ENCODE peak calls at places on chromosomes 4 and X, in ten cellular contexts. N is stimulated activated CD4-positive, alpha-beta T cell treated with anti-CD3 and anti-CD28 coated beads, Interleukin-1b, Interleukin-23, amount 100 ng/mL, for 24 hours; D is Right ventricle myocardium superior; J is CD14-positive monocyte; F is HFF-Myc; C is activated T-helper 1 cell treated with anti-CD3 and anti-CD28 coated beads, Interleukin-2, amount 50 U/mL, for 16 hours; R is H7; S is HT-29; Q is GM12891; O is brain microvascular endothelial cell. X is an unnamed sample.

GRCh38 chrX:136528645-136529315 is 3.2 kb upstream of the VGLL1 start:
- DNase-seq in N (no peak), D (no peak), J (no peak), F (no peak), C (no peak), R (peak; percentile 26), S (peak; percentile 33), Q (no peak), O (no peak), X (no peak)

GRCh38 chr4:16667464-16667863 is 231.0 kb downstream of the LDB2 start:
- DNase-seq in N (no peak), D (no peak), J (no peak), F (peak; percentile 95), C (no peak), R (no peak), S (no peak), Q (no peak), O (peak; percentile 86), X (no peak)

GRCh38 chr4:180086480-180087170 is 2156.6 kb upstream of the TENM3 start:
- DNase-seq in N (no peak), D (no peak), J (no peak), F (no peak), C (no peak), R (no peak), S (no peak), Q (no peak), O (no peak), X (no peak)

GRCh38 chr4:61200991-61201526 is 933 bp downstream of the ADGRL3 start:
- DNase-seq in N (no peak), D (peak; percentile 46), J (no peak), F (no peak), C (no peak), R (peak; percentile 61), S (no peak), Q (peak; percentile 1), O (peak; percentile 45), X (no peak)

GRCh38 chrX:106874075-106874474 is 29.1 kb downstream of the RIPPLY1 start:
- DNase-seq in N (no peak), D (no peak), J (no peak), F (peak; percentile 2), C (no peak), R (no peak), S (peak; percentile 71), Q (no peak), O (no peak), X (no peak)

GRCh38 chr4:44629280-44629866 is 22.1 kb downstream of the YIPF7 start:
- DNase-seq in N (no peak), D (no peak), J (no peak), F (peak; percentile 43), C (no peak), R (peak; percentile 30), S (peak; percentile 80), Q (peak; percentile 16), O (peak; percentile 58), X (no peak)

GRCh38 chr4:6183740-6184139 is 16.6 kb downstream of the JAKMIP1 start:
- DNase-seq in N (no peak), D (no peak), J (no peak), F (no peak), C (no peak), R (no peak), S (no peak), Q (no peak), O (no peak), X (no peak)

GRCh38 chr4:107036602-107037151 is 564 bp upstream of the DKK2 start:
- DNase-seq in N (no peak), D (no peak), J (no peak), F (no peak), C (no peak), R (peak; percentile 19), S (no peak), Q (no peak), O (no peak), X (no peak)

GRCh38 chr4:130233377-130234047 is 1137.6 kb downstream of the C4orf33 start:
- DNase-seq in N (no peak), D (no peak), J (no peak), F (no peak), C (no peak), R (no peak), S (no peak), Q (peak; percentile 0), O (no peak), X (no peak)

GRCh38 chr4:74044676-74045075 is 6.2 kb upstream of the CXCL3 start:
- DNase-seq in N (no peak), D (no peak), J (no peak), F (no peak), C (no peak), R (no peak), S (no peak), Q (no peak), O (peak; percentile 15), X (no peak)

GRCh38 chrX:54933150-54933826 is 12.7 kb downstream of the TRO start:
- DNase-seq in N (no peak), D (no peak), J (no peak), F (no peak), C (no peak), R (no peak), S (no peak), Q (no peak), O (no peak), X (no peak)

GRCh38 chrX:24231169-24231568 is 81.6 kb downstream of the ZFX start:
- DNase-seq in N (no peak), D (no peak), J (no peak), F (peak; percentile 33), C (no peak), R (no peak), S (no peak), Q (no peak), O (peak; percentile 94), X (no peak)

GRCh38 chr4:119646347-119647071 is 17.9 kb upstream of the PDE5A start:
- DNase-seq in N (no peak), D (no peak), J (no peak), F (peak; percentile 89), C (no peak), R (no peak), S (no peak), Q (no peak), O (no peak), X (no peak)

GRCh38 chr4:102868153-102868781 is 525 bp upstream of the CISD2 start:
- DNase-seq in N (peak; percentile 3), D (peak; percentile 43), J (no peak), F (no peak), C (no peak), R (no peak), S (no peak), Q (no peak), O (no peak), X (peak; percentile 27)

GRCh38 chr4:59553063-59553738 is 1646.9 kb upstream of the ADGRL3 start:
- DNase-seq in N (no peak), D (no peak), J (no peak), F (no peak), C (no peak), R (no peak), S (peak; percentile 12), Q (no peak), O (peak; percentile 74), X (no peak)

GRCh38 chr4:137861682-137862081 is 329.4 kb upstream of the PCDH18 start:
- DNase-seq in N (no peak), D (no peak), J (no peak), F (peak; percentile 4), C (no peak), R (no peak), S (no peak), Q (no peak), O (no peak), X (no peak)

GRCh38 chr4:20809796-20810195 is 109.5 kb downstream of the PACRGL start:
- DNase-seq in N (no peak), D (no peak), J (no peak), F (no peak), C (no peak), R (peak; percentile 4), S (no peak), Q (no peak), O (no peak), X (no peak)

GRCh38 chr4:1825326-1825725 is 30.6 kb downstream of the LETM1 start:
- DNase-seq in N (no peak), D (no peak), J (no peak), F (no peak), C (no peak), R (no peak), S (no peak), Q (no peak), O (no peak), X (no peak)

GRCh38 chr4:16083217-16084191 is at the start of gene PROM1:
- DNase-seq in N (no peak), D (no peak), J (no peak), F (no peak), C (no peak), R (peak; percentile 81), S (peak; percentile 81), Q (no peak), O (no peak), X (no peak)

GRCh38 chrX:103475381-103475780 is 43.9 kb downstream of the RAB40A start:
- DNase-seq in N (no peak), D (no peak), J (no peak), F (no peak), C (no peak), R (no peak), S (no peak), Q (no peak), O (no peak), X (no peak)

GRCh38 chr4:121675715-121676114 is 21.1 kb downstream of the ANXA5 start:
- DNase-seq in N (no peak), D (no peak), J (no peak), F (no peak), C (no peak), R (no peak), S (no peak), Q (no peak), O (peak; percentile 32), X (no peak)

GRCh38 chr4:146318894-146319293 is 104.6 kb downstream of the REELD1 start:
- DNase-seq in N (no peak), D (no peak), J (no peak), F (no peak), C (no peak), R (no peak), S (no peak), Q (no peak), O (no peak), X (no peak)

X was measured in lower leg skin.